ENCODE peak calls at places on chromosomes 16 and 17, in eight cellular contexts. F is HepG2, O is GM23338, A is sigmoid colon, P is stomach, B is endothelial cell of umbilical vein, S is HCT116, M is transverse colon. U is an unnamed sample. For H3K4me1, the result is how much of the 10 kb centered on the place peaks cover.

GRCh38 chr16:87303431-87303930 is 13.7 kb downstream of the C16orf95 start:
- DNase-seq in F (peak), O (no peak), A (no peak), P (no peak), B (no peak), S (no peak), M (no peak), U (no peak)

GRCh38 chr16:67673712-67674580 is 7.3 kb downstream of the C16orf86 start:
- DNase-seq in F (no peak), O (no peak), A (peak), P (peak), B (peak), S (no peak), M (peak), U (no peak)

GRCh38 chr16:54265558-54266213 is 20.9 kb downstream of the IRX3 start:
- DNase-seq in F (peak), O (no peak), A (no peak), P (no peak), B (no peak), S (no peak), M (no peak), U (no peak)

GRCh38 chr16:59849716-59850115 is 1115.6 kb upstream of the GOT2 start:
- DNase-seq in F (no peak), O (peak), A (no peak), P (no peak), B (no peak), S (no peak), M (no peak), U (no peak)

GRCh38 chr16:15857779-15858560 is 1.1 kb upstream of the MYH11 start:
- DNase-seq in F (no peak), O (peak), A (peak), P (peak), B (peak), S (no peak), M (peak), U (no peak)

GRCh38 chr17:83198366-83199341 is 119.2 kb downstream of the METRNL start:
- DNase-seq in F (no peak), O (no peak), A (peak), P (no peak), B (no peak), S (no peak), M (no peak), U (no peak)

GRCh38 chr17:33521784-33522183 is 228.7 kb upstream of the ASIC2 start:
- DNase-seq in F (no peak), O (peak), A (no peak), P (no peak), B (no peak), S (no peak), M (no peak), U (no peak)

GRCh38 chr17:38925263-38925995 is at the start of gene LASP1NB:
- DNase-seq in F (no peak), O (peak), A (no peak), P (peak), B (no peak), S (no peak), M (no peak), U (peak)

GRCh38 chr17:7315570-7316243 is 547 bp upstream of the GPS2 start:
- DNase-seq in F (no peak), O (no peak), A (peak), P (peak), B (no peak), S (no peak), M (no peak), U (no peak)

GRCh38 chr17:17050346-17051345 is 8.4 kb downstream of the MPRIP start:
- DNase-seq in F (no peak), O (no peak), A (peak), P (peak), B (no peak), S (no peak), M (no peak), U (no peak)

GRCh38 chr17:17052462-17053221 is 10.4 kb downstream of the MPRIP start:
- DNase-seq in F (no peak), O (no peak), A (peak), P (peak), B (no peak), S (no peak), M (no peak), U (no peak)

GRCh38 chr17:17053446-17054379 is 11.5 kb downstream of the MPRIP start:
- DNase-seq in F (no peak), O (no peak), A (peak), P (peak), B (no peak), S (no peak), M (no peak), U (no peak)

GRCh38 chr17:17051791-17052461 is 9.7 kb downstream of the MPRIP start:
- DNase-seq in F (peak), O (no peak), A (peak), P (peak), B (no peak), S (no peak), M (peak), U (no peak)

GRCh38 chr17:17051380-17051779 is 9.1 kb downstream of the MPRIP start:
- DNase-seq in F (no peak), O (no peak), A (no peak), P (peak), B (no peak), S (no peak), M (no peak), U (no peak)
- H3K4me1 ChIP-seq in F (under half), O (under half), A (half or more), P (half or more), B (under half), S (under half), M (under half), U (half or more)

GRCh38 chr16:51134876-51135275 is 16.2 kb downstream of the SALL1 start:
- DNase-seq in F (no peak), O (peak), A (no peak), P (no peak), B (no peak), S (no peak), M (no peak), U (no peak)

GRCh38 chr16:51133130-51133529 is 17.9 kb downstream of the SALL1 start:
- DNase-seq in F (no peak), O (no peak), A (no peak), P (no peak), B (no peak), S (no peak), M (no peak), U (no peak)

GRCh38 chr16:51132484-51132883 is 18.6 kb downstream of the SALL1 start:
- DNase-seq in F (peak), O (no peak), A (no peak), P (no peak), B (no peak), S (no peak), M (no peak), U (no peak)

GRCh38 chr16:51133691-51134090 is 17.4 kb downstream of the SALL1 start:
- DNase-seq in F (no peak), O (peak), A (no peak), P (no peak), B (no peak), S (no peak), M (no peak), U (no peak)

DNA sequence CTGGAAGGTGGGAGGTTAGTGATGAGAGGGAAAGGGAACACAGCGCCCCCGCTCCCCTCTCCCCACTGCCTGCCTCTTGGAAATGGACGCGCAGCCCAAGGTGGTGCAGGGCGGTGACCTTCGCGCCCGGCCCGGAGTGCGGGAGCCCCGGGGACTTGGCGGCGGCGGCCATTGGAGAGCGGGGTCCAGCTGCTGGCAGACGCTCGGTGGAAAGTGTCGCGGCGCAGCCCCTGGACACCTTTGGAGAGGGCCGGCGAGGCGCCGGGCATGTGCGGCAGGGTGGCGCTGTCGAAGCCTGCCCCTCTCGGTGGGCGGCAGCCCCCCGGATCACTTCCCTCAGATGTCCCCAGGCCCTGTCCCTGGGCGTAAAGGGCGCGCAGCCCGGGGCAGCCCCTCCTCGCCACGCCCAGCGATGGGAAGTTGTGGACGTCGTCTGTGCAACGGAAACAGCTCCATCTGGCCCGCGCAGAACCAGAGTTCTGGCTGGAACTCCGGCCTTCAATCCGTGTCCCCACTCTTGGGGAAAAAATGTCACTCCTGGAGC is 16.7 kb downstream of the SALL1 start:
- DNase-seq in F (no peak), O (peak), A (no peak), P (no peak), B (no peak), S (no peak), M (no peak), U (no peak)
- TF ChIP-seq POLR2AphosphoS5 in F (no peak), O (no peak), A (no peak), P (no peak), B (no peak), S (no peak), M (no peak), U (no peak)

GRCh38 chr16:11691235-11691634 is 23.0 kb downstream of the SNN start:
- DNase-seq in F (no peak), O (no peak), A (peak), P (no peak), B (no peak), S (no peak), M (no peak), U (no peak)
- H3K4me3 ChIP-seq in F (no peak), O (no peak), A (no peak), P (no peak), B (no peak), S (no peak), M (no peak), U (no peak)

GRCh38 chr17:29253037-29253436 is 6.4 kb downstream of the CRYBA1 start:
- DNase-seq in F (no peak), O (no peak), A (no peak), P (no peak), B (no peak), S (no peak), M (no peak), U (no peak)
- H3K4me1 ChIP-seq in F (under half), O (under half), A (under half), P (under half), B (under half), S (under half), M (under half), U (under half)

GRCh38 chr16:58685084-58685449 is 497 bp upstream of the SLC38A7 start:
- DNase-seq in F (peak), O (no peak), A (no peak), P (no peak), B (no peak), S (no peak), M (no peak), U (no peak)

GRCh38 chr16:58679763-58680162 is 4.8 kb downstream of the SLC38A7 start:
- DNase-seq in F (no peak), O (no peak), A (no peak), P (no peak), B (no peak), S (no peak), M (no peak), U (no peak)

GRCh38 chr16:58678716-58679115 is 5.9 kb downstream of the SLC38A7 start:
- DNase-seq in F (no peak), O (no peak), A (peak), P (no peak), B (no peak), S (no peak), M (no peak), U (no peak)

GRCh38 chr16:58684001-58684353 is 593 bp downstream of the SLC38A7 start:
- DNase-seq in F (no peak), O (no peak), A (peak), P (no peak), B (peak), S (no peak), M (no peak), U (no peak)

DNA sequence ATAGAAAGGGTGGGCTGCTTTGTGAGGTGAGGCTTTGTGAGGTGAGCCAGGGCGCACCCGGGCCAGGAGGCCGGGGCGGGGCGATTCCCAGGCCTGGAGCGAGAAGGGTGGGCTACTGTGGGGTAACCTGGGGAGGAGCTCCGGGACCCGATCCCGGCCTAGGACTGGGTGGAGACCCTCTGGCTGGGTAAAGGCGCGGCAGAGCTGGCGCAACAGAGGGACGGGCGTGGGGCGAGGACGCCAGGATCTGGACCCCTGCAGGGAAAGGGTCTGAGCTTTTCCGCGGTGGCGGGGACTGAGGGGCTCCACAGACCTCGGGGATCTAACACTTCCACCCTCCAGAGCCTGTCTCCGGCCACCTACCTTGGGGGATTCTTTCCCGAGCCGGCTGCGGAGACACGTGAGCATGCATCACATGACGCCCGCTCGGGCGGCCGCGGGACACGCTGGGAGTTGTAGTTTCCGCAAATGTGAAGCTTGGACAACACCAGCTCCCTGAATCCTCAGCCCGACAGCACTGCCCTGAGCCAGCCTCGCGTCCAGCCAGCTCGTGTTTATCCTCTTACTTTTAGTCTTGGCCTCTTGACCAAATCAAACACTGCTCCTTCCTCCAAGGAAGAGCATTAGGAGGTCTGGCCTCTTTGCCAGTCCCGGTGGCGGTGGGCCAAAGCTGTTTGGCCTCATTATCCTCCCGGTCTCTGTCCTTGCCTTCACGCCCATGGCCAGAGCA is at the start of gene SLC38A7:
- DNase-seq in F (peak), O (peak), A (peak), P (peak), B (peak), S (peak), M (peak), U (peak)
- TF ChIP-seq POLR2AphosphoS5 in F (peak), O (peak), A (peak), P (no peak), B (peak), S (peak), M (no peak), U (peak)

DNA sequence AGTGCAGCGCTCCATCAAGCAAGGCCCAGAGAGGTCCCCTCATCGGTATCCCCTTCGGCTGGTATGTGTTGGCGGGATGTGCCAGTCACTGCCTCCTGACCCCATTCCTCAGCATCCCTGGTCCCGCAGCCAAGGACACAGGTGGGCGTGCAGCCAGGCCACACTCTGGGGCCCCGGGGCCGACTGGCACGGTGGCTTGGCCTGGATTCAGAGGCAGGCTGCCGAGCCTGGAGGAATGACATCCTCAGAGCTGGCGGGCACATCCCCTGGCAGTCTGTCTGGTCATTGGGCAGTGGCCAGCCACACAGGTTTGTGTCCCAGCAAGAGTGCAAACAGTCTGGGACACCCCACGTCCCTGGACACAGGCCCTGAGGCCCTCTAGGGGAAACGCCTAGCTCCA is 111.1 kb downstream of the SDK2 start:
- DNase-seq in F (no peak), O (no peak), A (no peak), P (no peak), B (no peak), S (no peak), M (no peak), U (no peak)
- H3K4me3 ChIP-seq in F (no peak), O (no peak), A (no peak), P (no peak), B (no peak), S (no peak), M (no peak), U (no peak)

DNA sequence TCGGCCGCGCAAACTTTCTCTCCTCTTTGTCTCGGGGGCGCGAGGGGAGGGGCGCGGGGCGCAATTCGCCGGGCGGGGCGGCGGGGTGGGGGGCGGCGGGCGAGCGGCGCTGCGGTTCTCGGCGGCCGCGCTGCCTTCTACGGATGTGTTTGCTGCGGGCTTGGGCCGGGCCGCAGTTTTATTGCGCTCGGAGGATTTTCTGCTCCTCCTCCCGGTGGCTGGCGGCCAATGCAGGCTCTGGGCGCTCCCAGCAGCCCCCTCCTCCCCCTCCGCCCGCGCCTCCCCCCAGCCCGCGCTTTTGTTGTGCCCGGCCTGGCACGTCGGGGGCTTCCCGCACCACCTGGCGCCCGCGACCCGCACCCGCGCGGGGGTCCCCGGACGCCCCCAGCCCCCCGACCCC is at the start of gene TIMP2:
- DNase-seq in F (peak), O (peak), A (peak), P (peak), B (peak), S (no peak), M (peak), U (peak)
- H3K4me1 ChIP-seq in F (half or more), O (under half), A (under half), P (under half), B (under half), S (under half), M (under half), U (under half)

GRCh38 chr17:77454560-77455095 is 313.9 kb downstream of the SEC14L1 start:
- DNase-seq in F (peak), O (no peak), A (no peak), P (no peak), B (no peak), S (no peak), M (no peak), U (no peak)
- TF ChIP-seq POLR2AphosphoS5 in F (no peak), O (no peak), A (no peak), P (no peak), B (no peak), S (no peak), M (no peak), U (no peak)

GRCh38 chr17:80452173-80452915 is 24.1 kb downstream of the NPTX1 start:
- DNase-seq in F (no peak), O (no peak), A (no peak), P (no peak), B (no peak), S (no peak), M (no peak), U (no peak)

GRCh38 chr17:80455328-80455710 is 21.1 kb downstream of the NPTX1 start:
- DNase-seq in F (peak), O (peak), A (no peak), P (peak), B (no peak), S (peak), M (peak), U (no peak)

GRCh38 chr17:80454557-80455327 is 21.7 kb downstream of the NPTX1 start:
- DNase-seq in F (peak), O (peak), A (peak), P (peak), B (peak), S (peak), M (peak), U (peak)

GRCh38 chr17:80453980-80454556 is 22.3 kb downstream of the NPTX1 start:
- DNase-seq in F (peak), O (no peak), A (no peak), P (no peak), B (no peak), S (no peak), M (no peak), U (no peak)

GRCh38 chr17:80453126-80453979 is 23.1 kb downstream of the NPTX1 start:
- DNase-seq in F (no peak), O (no peak), A (no peak), P (no peak), B (no peak), S (no peak), M (no peak), U (no peak)
- H3K4me3 ChIP-seq in F (peak), O (peak), A (no peak), P (no peak), B (no peak), S (peak), M (no peak), U (peak)